ENCODE peak calls at places on chromosome 10, in six cellular contexts. One of them, this sample, is unnamed.

GRCh38 chr10:46296629-46297275 is 10.0 kb downstream of the ANTXRL start:
- DNase-seq in PC-9: no peak
- DNase-seq in K562: no peak
- DNase-seq in A549: no peak
- DNase-seq in H9: peak
- DNase-seq in astrocyte: no peak
- DNase-seq in this sample: no peak

GRCh38 chr10:100346765-100347567 is at the start of gene SCD:
- DNase-seq in K562: peak
- DNase-seq in PC-9: peak
- DNase-seq in H9: peak
- DNase-seq in A549: peak
- DNase-seq in astrocyte: peak
- DNase-seq in this sample: peak

GRCh38 chr10:22927661-22928403 is at the start of gene ARMC3:
- DNase-seq in PC-9: peak
- DNase-seq in astrocyte: peak
- DNase-seq in H9: peak
- DNase-seq in A549: peak
- DNase-seq in K562: peak
- DNase-seq in this sample: peak

GRCh38 chr10:52599586-52600200 is 172.9 kb downstream of the MBL2 start:
- DNase-seq in PC-9: no peak
- DNase-seq in A549: no peak
- DNase-seq in H9: no peak
- DNase-seq in astrocyte: no peak
- DNase-seq in K562: no peak
- DNase-seq in this sample: no peak

GRCh38 chr10:70596860-70597809 is 5.4 kb downstream of the PRF1 start:
- DNase-seq in H9: no peak
- DNase-seq in PC-9: peak
- DNase-seq in K562: no peak
- DNase-seq in A549: no peak
- DNase-seq in astrocyte: no peak
- DNase-seq in this sample: no peak

GRCh38 chr10:120966657-120967045 is 115.5 kb downstream of the WDR11 start:
- DNase-seq in PC-9: no peak
- DNase-seq in H9: no peak
- DNase-seq in astrocyte: no peak
- DNase-seq in A549: no peak
- DNase-seq in K562: no peak
- DNase-seq in this sample: no peak

GRCh38 chr10:83165164-83165563 is 974.1 kb upstream of the GHITM start:
- DNase-seq in H9: no peak
- DNase-seq in PC-9: no peak
- DNase-seq in astrocyte: no peak
- DNase-seq in K562: no peak
- DNase-seq in A549: no peak
- DNase-seq in this sample: peak

GRCh38 chr10:69726850-69727249 is 74.9 kb upstream of the COL13A1 start:
- DNase-seq in A549: no peak
- DNase-seq in K562: no peak
- DNase-seq in astrocyte: no peak
- DNase-seq in PC-9: no peak
- DNase-seq in H9: no peak
- DNase-seq in this sample: no peak

GRCh38 chr10:818526-819220 is 112.8 kb downstream of the LARP4B start:
- DNase-seq in K562: no peak
- DNase-seq in H9: no peak
- DNase-seq in A549: no peak
- DNase-seq in astrocyte: no peak
- DNase-seq in PC-9: no peak
- DNase-seq in this sample: no peak

GRCh38 chr10:114825513-114826253 is 4.1 kb downstream of the FHIP2A start:
- DNase-seq in K562: no peak
- DNase-seq in PC-9: no peak
- DNase-seq in A549: no peak
- DNase-seq in H9: no peak
- DNase-seq in astrocyte: peak
- DNase-seq in this sample: peak

GRCh38 chr10:13396369-13396768 is 48.3 kb upstream of the SEPHS1 start:
- DNase-seq in H9: no peak
- DNase-seq in K562: no peak
- DNase-seq in A549: no peak
- DNase-seq in PC-9: no peak
- DNase-seq in astrocyte: no peak
- DNase-seq in this sample: no peak

GRCh38 chr10:3220853-3221252 is 48.3 kb upstream of the PITRM1 start:
- DNase-seq in PC-9: no peak
- DNase-seq in H9: no peak
- DNase-seq in astrocyte: peak
- DNase-seq in A549: no peak
- DNase-seq in K562: no peak
- DNase-seq in this sample: peak

GRCh38 chr10:15324611-15325010 is 46.5 kb downstream of the FAM171A1 start:
- DNase-seq in A549: no peak
- DNase-seq in astrocyte: peak
- DNase-seq in PC-9: no peak
- DNase-seq in H9: no peak
- DNase-seq in K562: no peak
- DNase-seq in this sample: no peak

GRCh38 chr10:110918633-110919348 is at the start of gene BBIP1:
- DNase-seq in K562: no peak
- DNase-seq in PC-9: no peak
- DNase-seq in A549: peak
- DNase-seq in astrocyte: peak
- DNase-seq in H9: no peak
- DNase-seq in this sample: peak

GRCh38 chr10:44462338-44462914 is 77.5 kb upstream of the CXCL12 start:
- DNase-seq in astrocyte: peak
- DNase-seq in PC-9: no peak
- DNase-seq in A549: no peak
- DNase-seq in H9: no peak
- DNase-seq in K562: no peak
- DNase-seq in this sample: peak

GRCh38 chr10:79492256-79492655 is 20.1 kb upstream of the EIF5AL1 start:
- DNase-seq in A549: no peak
- DNase-seq in astrocyte: no peak
- DNase-seq in PC-9: no peak
- DNase-seq in H9: no peak
- DNase-seq in K562: no peak
- DNase-seq in this sample: no peak

GRCh38 chr10:83076443-83076842 is 1062.9 kb upstream of the GHITM start:
- DNase-seq in K562: no peak
- DNase-seq in astrocyte: peak
- DNase-seq in A549: no peak
- DNase-seq in H9: no peak
- DNase-seq in PC-9: no peak
- DNase-seq in this sample: peak

GRCh38 chr10:17989908-17990767 is 38.4 kb downstream of the SLC39A12 start:
- DNase-seq in astrocyte: peak
- DNase-seq in PC-9: no peak
- DNase-seq in A549: peak
- DNase-seq in K562: no peak
- DNase-seq in H9: no peak
- DNase-seq in this sample: peak

GRCh38 chr10:30697806-30698205 is 68.3 kb upstream of the LYZL2 start:
- DNase-seq in H9: no peak
- DNase-seq in PC-9: no peak
- DNase-seq in A549: no peak
- DNase-seq in astrocyte: no peak
- DNase-seq in K562: no peak
- DNase-seq in this sample: no peak

GRCh38 chr10:107971973-107972372 is 807.5 kb upstream of the SORCS1 start:
- DNase-seq in A549: no peak
- DNase-seq in H9: no peak
- DNase-seq in K562: no peak
- DNase-seq in PC-9: no peak
- DNase-seq in astrocyte: peak
- DNase-seq in this sample: peak

GRCh38 chr10:120891367-120891766 is 40.2 kb downstream of the WDR11 start:
- DNase-seq in A549: no peak
- DNase-seq in astrocyte: no peak
- DNase-seq in K562: no peak
- DNase-seq in PC-9: no peak
- DNase-seq in H9: no peak
- DNase-seq in this sample: peak

GRCh38 chr10:23496727-23497126 is 57.9 kb downstream of the OTUD1 start:
- DNase-seq in A549: no peak
- DNase-seq in K562: no peak
- DNase-seq in H9: no peak
- DNase-seq in PC-9: no peak
- DNase-seq in astrocyte: no peak
- DNase-seq in this sample: no peak

GRCh38 chr10:93386496-93387369 is 95.4 kb downstream of the MYOF start:
- DNase-seq in PC-9: no peak
- DNase-seq in H9: no peak
- DNase-seq in K562: no peak
- DNase-seq in astrocyte: no peak
- DNase-seq in A549: no peak
- DNase-seq in this sample: no peak

GRCh38 chr10:93383562-93383981 is 98.6 kb downstream of the MYOF start:
- DNase-seq in K562: no peak
- DNase-seq in astrocyte: peak
- DNase-seq in A549: no peak
- DNase-seq in H9: peak
- DNase-seq in PC-9: no peak
- DNase-seq in this sample: peak

GRCh38 chr10:93379366-93380042 is 102.6 kb downstream of the MYOF start:
- DNase-seq in A549: no peak
- DNase-seq in astrocyte: peak
- DNase-seq in PC-9: no peak
- DNase-seq in H9: no peak
- DNase-seq in K562: no peak
- DNase-seq in this sample: peak

GRCh38 chr10:93380043-93380565 is 102.0 kb downstream of the MYOF start:
- DNase-seq in H9: no peak
- DNase-seq in astrocyte: no peak
- DNase-seq in A549: no peak
- DNase-seq in PC-9: no peak
- DNase-seq in K562: no peak
- DNase-seq in this sample: peak

DNA sequence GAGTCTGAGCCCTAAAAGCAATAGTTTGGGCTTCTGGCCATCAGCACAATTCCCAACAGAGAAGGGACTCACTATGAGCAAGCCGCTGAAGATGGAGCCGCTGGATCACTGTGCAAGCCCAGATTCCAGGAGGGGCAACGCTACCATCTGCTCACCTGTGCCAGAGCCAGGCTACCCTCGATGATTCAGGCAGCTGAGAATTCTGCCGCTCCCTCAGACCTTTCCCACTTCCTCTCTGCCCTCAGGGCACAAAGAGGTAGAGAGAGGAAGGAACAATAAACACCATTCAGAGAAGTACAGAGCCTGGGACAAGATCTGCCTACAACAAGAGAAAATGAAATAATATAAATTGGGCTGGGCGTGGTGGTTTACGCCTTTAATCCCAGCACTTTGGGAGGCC is 98.1 kb downstream of the MYOF start:
- DNase-seq in PC-9: peak
- DNase-seq in astrocyte: no peak
- DNase-seq in A549: peak
- DNase-seq in H9: peak
- DNase-seq in K562: no peak
- DNase-seq in this sample: no peak
- H3K4me2 ChIP-seq in PC-9: peak
- H3K4me2 ChIP-seq in astrocyte: peak
- H3K4me2 ChIP-seq in A549: peak
- H3K4me2 ChIP-seq in H9: no peak
- H3K4me2 ChIP-seq in K562: no peak
- H3K4me2 ChIP-seq in this sample: peak

GRCh38 chr10:123150986-123151738 is 3.0 kb upstream of the BUB3 start:
- DNase-seq in A549: no peak
- DNase-seq in astrocyte: no peak
- DNase-seq in H9: peak
- DNase-seq in K562: no peak
- DNase-seq in PC-9: no peak
- DNase-seq in this sample: peak

GRCh38 chr10:123148414-123149161 is 652 bp downstream of the HMX2 start:
- DNase-seq in astrocyte: no peak
- DNase-seq in H9: peak
- DNase-seq in A549: no peak
- DNase-seq in PC-9: no peak
- DNase-seq in K562: no peak
- DNase-seq in this sample: no peak

GRCh38 chr10:123149568-123150228 is 1.8 kb downstream of the HMX2 start:
- DNase-seq in astrocyte: peak
- DNase-seq in K562: no peak
- DNase-seq in A549: no peak
- DNase-seq in H9: peak
- DNase-seq in PC-9: no peak
- DNase-seq in this sample: peak

GRCh38 chr10:123149162-123149567 is 1.2 kb downstream of the HMX2 start:
- DNase-seq in K562: no peak
- DNase-seq in astrocyte: no peak
- DNase-seq in PC-9: no peak
- DNase-seq in A549: no peak
- DNase-seq in H9: no peak
- DNase-seq in this sample: no peak

GRCh38 chr10:123150229-123150985 is 2.5 kb downstream of the HMX2 start:
- DNase-seq in astrocyte: no peak
- DNase-seq in PC-9: no peak
- DNase-seq in K562: no peak
- DNase-seq in H9: no peak
- DNase-seq in A549: no peak
- DNase-seq in this sample: no peak
- H3K4me2 ChIP-seq in astrocyte: peak
- H3K4me2 ChIP-seq in PC-9: no peak
- H3K4me2 ChIP-seq in K562: no peak
- H3K4me2 ChIP-seq in H9: peak
- H3K4me2 ChIP-seq in A549: no peak
- H3K4me2 ChIP-seq in this sample: peak

GRCh38 chr10:124285587-124286527 is 132.9 kb downstream of the OAT start:
- DNase-seq in H9: no peak
- DNase-seq in PC-9: no peak
- DNase-seq in A549: no peak
- DNase-seq in astrocyte: no peak
- DNase-seq in K562: no peak
- DNase-seq in this sample: no peak
- H3K4me2 ChIP-seq in H9: no peak
- H3K4me2 ChIP-seq in PC-9: no peak
- H3K4me2 ChIP-seq in A549: no peak
- H3K4me2 ChIP-seq in astrocyte: no peak
- H3K4me2 ChIP-seq in K562: no peak
- H3K4me2 ChIP-seq in this sample: no peak

DNA sequence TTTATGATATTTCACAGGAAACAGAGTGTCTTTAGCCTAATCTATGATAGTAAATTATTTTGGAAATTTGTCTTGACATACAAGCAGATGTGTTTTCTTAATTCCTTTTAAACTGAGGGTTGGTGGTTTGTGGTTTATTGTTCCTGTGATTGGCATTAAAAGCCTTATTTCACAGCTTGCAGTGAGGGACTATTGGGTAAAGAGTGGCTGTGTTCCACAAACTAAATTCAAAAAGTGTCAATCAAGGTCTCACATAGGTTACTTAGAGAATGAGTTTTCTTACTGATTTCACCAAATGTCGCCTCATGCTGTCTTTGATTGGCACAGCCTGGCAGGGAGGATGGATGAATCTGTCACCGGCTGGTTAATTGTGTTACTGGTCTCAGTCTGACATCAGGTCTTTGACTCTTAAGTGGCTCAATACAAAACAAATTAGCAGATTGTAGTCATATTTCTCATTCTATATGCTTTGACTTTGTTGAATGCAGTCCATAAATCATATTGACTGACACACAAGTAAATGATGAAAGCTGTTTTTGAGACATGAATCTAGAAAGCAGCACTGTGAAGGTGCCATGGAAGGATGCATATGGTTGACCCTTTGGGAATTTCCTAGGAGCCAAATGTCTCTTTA is 66.8 kb upstream of the CYP26C1 start:
- DNase-seq in H9: no peak
- DNase-seq in PC-9: no peak
- DNase-seq in A549: no peak
- DNase-seq in K562: no peak
- DNase-seq in astrocyte: no peak
- DNase-seq in this sample: no peak
- H3K4me2 ChIP-seq in H9: no peak
- H3K4me2 ChIP-seq in PC-9: no peak
- H3K4me2 ChIP-seq in A549: no peak
- H3K4me2 ChIP-seq in K562: no peak
- H3K4me2 ChIP-seq in astrocyte: no peak
- H3K4me2 ChIP-seq in this sample: no peak

This sample was measured in fibroblast of lung.